ENCODE peak calls at places on chromosomes 4 and X, in six cellular contexts. K is CD8-positive, alpha-beta memory T cell; T is CD8-positive, alpha-beta T cell; H is K562; M is left ventricle myocardium inferior; F is WERI-Rb-1. O is an unnamed sample.

GRCh38 chr4:52750819-52751348 is 341 bp downstream of the ERVMER34-1 start:
- DNase-seq in K (peak; percentile 3), T (no peak), H (no peak), M (no peak), F (no peak), O (no peak)

GRCh38 chr4:165563851-165564250 is 185.0 kb downstream of the CPE start:
- DNase-seq in K (no peak), T (no peak), H (no peak), M (no peak), F (no peak), O (no peak)

GRCh38 chr4:83152771-83153170 is 38.2 kb upstream of the PLAC8 start:
- DNase-seq in K (no peak), T (no peak), H (no peak), M (no peak), F (no peak), O (no peak)

GRCh38 chr4:121686265-121686664 is 10.5 kb downstream of the ANXA5 start:
- DNase-seq in K (no peak), T (no peak), H (no peak), M (no peak), F (no peak), O (no peak)

GRCh38 chr4:118772149-118773081 is 63.5 kb downstream of the SEC24D start:
- DNase-seq in K (peak; percentile 29), T (no peak), H (peak; percentile 44), M (no peak), F (no peak), O (no peak)

GRCh38 chr4:85703098-85703497 is 228.1 kb downstream of the ARHGAP24 start:
- DNase-seq in K (no peak), T (no peak), H (no peak), M (no peak), F (no peak), O (no peak)

GRCh38 chr4:1415681-1415981 is 9.4 kb upstream of the NKX1-1 start:
- DNase-seq in K (no peak), T (no peak), H (peak; percentile 67), M (no peak), F (no peak), O (no peak)

GRCh38 chr4:39682133-39682532 is 15.8 kb upstream of the UBE2K start:
- DNase-seq in K (no peak), T (no peak), H (no peak), M (no peak), F (no peak), O (no peak)

GRCh38 chrX:40580537-40581332 is at the start of gene ATP6AP2:
- DNase-seq in K (peak; percentile 88), T (peak; percentile 89), H (peak; percentile 94), M (peak; percentile 88), F (peak; percentile 97), O (peak; percentile 76)

GRCh38 chr4:168723020-168723419 is 226.2 kb downstream of the PALLD start:
- DNase-seq in K (no peak), T (no peak), H (no peak), M (no peak), F (no peak), O (no peak)

GRCh38 chr4:66837496-66837895 is 707.8 kb downstream of the CENPC start:
- DNase-seq in K (no peak), T (no peak), H (no peak), M (no peak), F (no peak), O (no peak)

GRCh38 chr4:92969650-92970370 is 666.0 kb downstream of the GRID2 start:
- DNase-seq in K (no peak), T (no peak), H (no peak), M (no peak), F (no peak), O (peak; percentile 61)

GRCh38 chr4:59161249-59161648 is 2038.9 kb upstream of the ADGRL3 start:
- DNase-seq in K (no peak), T (no peak), H (no peak), M (no peak), F (no peak), O (no peak)

GRCh38 chr4:133921280-133922195 is 280.1 kb downstream of the PABPC4L start:
- DNase-seq in K (no peak), T (no peak), H (peak; percentile 1), M (no peak), F (peak; percentile 82), O (no peak)

GRCh38 chr4:33149658-33150057 is 2429.5 kb downstream of the PCDH7 start:
- DNase-seq in K (no peak), T (no peak), H (no peak), M (no peak), F (no peak), O (no peak)

GRCh38 chr4:55008166-55009056 is 117.0 kb downstream of the KDR start:
- DNase-seq in K (no peak), T (no peak), H (peak; percentile 26), M (no peak), F (peak; percentile 16), O (no peak)

GRCh38 chrX:38868941-38869378 is 67.7 kb downstream of the MID1IP1 start:
- DNase-seq in K (no peak), T (no peak), H (no peak), M (no peak), F (no peak), O (no peak)

GRCh38 chr4:177464026-177464425 is 21.8 kb upstream of the AGA start:
- DNase-seq in K (no peak), T (no peak), H (no peak), M (no peak), F (no peak), O (no peak)

GRCh38 chr4:8908206-8908893 is 36.7 kb upstream of the HMX1 start:
- DNase-seq in K (no peak), T (peak; percentile 44), H (no peak), M (no peak), F (peak; percentile 6), O (no peak)

GRCh38 chrX:23557070-23557469 is 110.2 kb upstream of the PRDX4 start:
- DNase-seq in K (no peak), T (no peak), H (peak; percentile 1), M (no peak), F (no peak), O (no peak)

GRCh38 chrX:152904151-152905080 is 6.5 kb downstream of the ZNF185 start:
- DNase-seq in K (peak; percentile 33), T (peak; percentile 60), H (peak; percentile 62), M (no peak), F (peak; percentile 77), O (no peak)

GRCh38 chrX:134026732-134027311 is 41.4 kb upstream of the GPC3 start:
- DNase-seq in K (peak; percentile 11), T (no peak), H (peak; percentile 25), M (no peak), F (peak; percentile 15), O (no peak)

GRCh38 chr4:117900832-117901231 is 133.5 kb upstream of the NDST3 start:
- DNase-seq in K (no peak), T (no peak), H (no peak), M (no peak), F (no peak), O (no peak)

GRCh38 chr4:130026185-130026584 is 930.2 kb downstream of the C4orf33 start:
- DNase-seq in K (no peak), T (no peak), H (no peak), M (no peak), F (peak; percentile 67), O (no peak)

GRCh38 chr4:158016511-158016910 is 156.3 kb downstream of the GASK1B start:
- DNase-seq in K (no peak), T (no peak), H (no peak), M (no peak), F (no peak), O (no peak)

GRCh38 chrX:137427813-137428212 is 138.1 kb upstream of the ZIC3 start:
- DNase-seq in K (no peak), T (no peak), H (no peak), M (no peak), F (no peak), O (no peak)
- H3K4me3 ChIP-seq in K (peak overlapping the region; percentile 28), T (peak overlapping the region; percentile 50), H (no peak overlapping the region), M (peak overlapping the region; percentile 66), F (no peak overlapping the region), O (no peak overlapping the region)

GRCh38 chrX:13219990-13220764 is 99.7 kb downstream of the ATXN3L start:
- DNase-seq in K (no peak), T (no peak), H (no peak), M (no peak), F (no peak), O (no peak)

GRCh38 chrX:13226214-13226613 is 93.6 kb downstream of the ATXN3L start:
- DNase-seq in K (no peak), T (no peak), H (no peak), M (no peak), F (no peak), O (no peak)

GRCh38 chrX:13220916-13221315 is 98.9 kb downstream of the ATXN3L start:
- DNase-seq in K (no peak), T (no peak), H (no peak), M (no peak), F (no peak), O (no peak)

GRCh38 chrX:13223868-13224555 is 95.8 kb downstream of the ATXN3L start:
- DNase-seq in K (no peak), T (no peak), H (no peak), M (no peak), F (no peak), O (peak; percentile 42)
- H3K4me3 ChIP-seq in K (no peak overlapping the region), T (no peak overlapping the region), H (no peak overlapping the region), M (no peak overlapping the region), F (no peak overlapping the region), O (no peak overlapping the region)

GRCh38 chr4:73836373-73837269 is at the start of gene CXCL6:
- DNase-seq in K (no peak), T (no peak), H (no peak), M (peak; percentile 30), F (peak; percentile 13), O (no peak)
- H3K4me3 ChIP-seq in K (no peak within 1 kb of the TSS), T (no peak within 1 kb of the TSS), H (no peak within 1 kb of the TSS), M (peak within 1 kb of the TSS; percentile 57), F (peak within 1 kb of the TSS; percentile 43), O (peak within 1 kb of the TSS; percentile 61)

DNA sequence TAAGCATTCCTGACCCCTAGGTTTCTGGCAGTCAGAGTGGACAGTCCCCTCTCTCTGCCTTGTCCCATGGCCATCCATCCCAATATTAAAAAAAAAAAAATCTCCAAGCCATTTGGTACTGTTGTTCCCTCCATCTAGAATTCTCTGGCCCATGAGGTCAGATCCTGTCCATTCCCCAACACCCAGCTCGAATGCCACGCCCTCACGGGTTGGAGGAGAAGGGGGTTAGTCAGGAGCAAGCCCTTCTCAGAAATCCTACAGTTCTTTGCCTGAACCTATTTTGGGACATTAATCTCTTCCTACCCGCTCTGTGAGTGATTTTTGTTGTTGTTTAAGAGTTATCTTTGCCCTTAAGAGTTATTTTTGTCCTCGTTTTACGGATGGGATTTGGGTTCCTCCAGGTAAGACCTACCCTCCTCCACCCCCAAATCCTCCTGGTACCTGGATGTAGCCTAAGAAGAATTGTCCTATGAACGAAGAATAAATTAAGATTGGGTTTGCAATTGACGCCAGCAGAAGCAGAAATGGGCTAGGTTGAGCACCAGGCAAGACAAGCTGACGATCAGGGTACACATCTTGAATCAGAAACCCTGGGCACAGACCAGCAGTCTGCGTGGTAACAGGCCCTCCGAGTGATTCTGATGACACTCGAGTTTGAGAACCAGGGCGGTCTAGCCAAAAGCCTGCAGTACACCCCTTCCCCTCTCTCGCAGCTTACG is 977 bp downstream of the RNF175 start:
- DNase-seq in K (no peak), T (no peak), H (no peak), M (no peak), F (no peak), O (no peak)
- H3K4me3 ChIP-seq in K (peak overlapping the region; percentile 26), T (no peak overlapping the region), H (no peak overlapping the region), M (peak overlapping the region; percentile 68), F (peak overlapping the region; percentile 62), O (peak overlapping the region; percentile 70)

O was measured in SK-N-MC.